ENCODE peak calls at places on chromosomes 2 and 18, in six cellular contexts. One of them, this sample, is unnamed.

GRCh38 chr2:231185050-231185725 is 13.2 kb upstream of the ARMC9 start:
- DNase-seq in RWPE1: no peak
- DNase-seq in astrocyte of the spinal cord: no peak
- DNase-seq in sigmoid colon: peak; percentile 66
- DNase-seq in HFF-Myc: no peak
- DNase-seq in fibroblast of mammary gland: no peak
- DNase-seq in this sample: no peak

GRCh38 chr2:170949415-170949814 is 20.4 kb downstream of the GORASP2 start:
- DNase-seq in astrocyte of the spinal cord: no peak
- DNase-seq in sigmoid colon: no peak
- DNase-seq in RWPE1: no peak
- DNase-seq in HFF-Myc: no peak
- DNase-seq in fibroblast of mammary gland: no peak
- DNase-seq in this sample: no peak

GRCh38 chr2:3594493-3595281 is at the start of gene COLEC11:
- DNase-seq in RWPE1: no peak
- DNase-seq in HFF-Myc: no peak
- DNase-seq in astrocyte of the spinal cord: peak; percentile 14
- DNase-seq in sigmoid colon: no peak
- DNase-seq in fibroblast of mammary gland: no peak
- DNase-seq in this sample: no peak

GRCh38 chr2:151999058-151999457 is 99.8 kb downstream of the CACNB4 start:
- DNase-seq in HFF-Myc: peak; percentile 9
- DNase-seq in fibroblast of mammary gland: peak; percentile 51
- DNase-seq in RWPE1: peak; percentile 73
- DNase-seq in astrocyte of the spinal cord: peak; percentile 14
- DNase-seq in sigmoid colon: no peak
- DNase-seq in this sample: peak; percentile 59

GRCh38 chr2:38907743-38908562 is 18.3 kb downstream of the ARHGEF33 start:
- DNase-seq in sigmoid colon: no peak
- DNase-seq in fibroblast of mammary gland: peak; percentile 11
- DNase-seq in RWPE1: no peak
- DNase-seq in astrocyte of the spinal cord: no peak
- DNase-seq in HFF-Myc: no peak
- DNase-seq in this sample: peak; percentile 26

GRCh38 chr2:45588158-45588829 is 22.8 kb downstream of the SRBD1 start:
- DNase-seq in RWPE1: no peak
- DNase-seq in astrocyte of the spinal cord: no peak
- DNase-seq in sigmoid colon: no peak
- DNase-seq in fibroblast of mammary gland: no peak
- DNase-seq in HFF-Myc: no peak
- DNase-seq in this sample: no peak

GRCh38 chr2:117716505-117716904 is 98.0 kb upstream of the DDX18 start:
- DNase-seq in RWPE1: no peak
- DNase-seq in astrocyte of the spinal cord: no peak
- DNase-seq in sigmoid colon: no peak
- DNase-seq in HFF-Myc: no peak
- DNase-seq in fibroblast of mammary gland: no peak
- DNase-seq in this sample: no peak

GRCh38 chr2:224426650-224427049 is 24.7 kb upstream of the FAM124B start:
- DNase-seq in astrocyte of the spinal cord: no peak
- DNase-seq in RWPE1: no peak
- DNase-seq in fibroblast of mammary gland: no peak
- DNase-seq in sigmoid colon: no peak
- DNase-seq in HFF-Myc: no peak
- DNase-seq in this sample: no peak

GRCh38 chr2:48274040-48274439 is 255.9 kb upstream of the STON1 start:
- DNase-seq in sigmoid colon: no peak
- DNase-seq in astrocyte of the spinal cord: no peak
- DNase-seq in fibroblast of mammary gland: no peak
- DNase-seq in HFF-Myc: no peak
- DNase-seq in RWPE1: no peak
- DNase-seq in this sample: no peak

GRCh38 chr2:143686585-143687164 is 557.5 kb downstream of the ARHGAP15 start:
- DNase-seq in sigmoid colon: no peak
- DNase-seq in astrocyte of the spinal cord: peak; percentile 58
- DNase-seq in RWPE1: peak; percentile 29
- DNase-seq in HFF-Myc: peak; percentile 26
- DNase-seq in fibroblast of mammary gland: peak; percentile 59
- DNase-seq in this sample: no peak

GRCh38 chr18:12657849-12658829 is at the start of gene SPIRE1:
- DNase-seq in sigmoid colon: peak; percentile 86
- DNase-seq in fibroblast of mammary gland: peak; percentile 55
- DNase-seq in astrocyte of the spinal cord: peak; percentile 59
- DNase-seq in HFF-Myc: no peak
- DNase-seq in RWPE1: peak; percentile 64
- DNase-seq in this sample: peak; percentile 37

GRCh38 chr2:25340340-25340886 is 1.3 kb downstream of the DNMT3A start:
- DNase-seq in RWPE1: no peak
- DNase-seq in fibroblast of mammary gland: no peak
- DNase-seq in astrocyte of the spinal cord: no peak
- DNase-seq in sigmoid colon: peak; percentile 77
- DNase-seq in HFF-Myc: no peak
- DNase-seq in this sample: peak; percentile 40

GRCh38 chr2:39995005-39995732 is 216.1 kb upstream of the THUMPD2 start:
- DNase-seq in sigmoid colon: no peak
- DNase-seq in astrocyte of the spinal cord: no peak
- DNase-seq in RWPE1: no peak
- DNase-seq in fibroblast of mammary gland: no peak
- DNase-seq in HFF-Myc: no peak
- DNase-seq in this sample: no peak

GRCh38 chr2:229641676-229642075 is 72.7 kb downstream of the DNER start:
- DNase-seq in fibroblast of mammary gland: no peak
- DNase-seq in astrocyte of the spinal cord: no peak
- DNase-seq in sigmoid colon: no peak
- DNase-seq in RWPE1: no peak
- DNase-seq in HFF-Myc: no peak
- DNase-seq in this sample: no peak

GRCh38 chr2:237913193-237913917 is 53.5 kb upstream of the UBE2F start:
- DNase-seq in RWPE1: no peak
- DNase-seq in HFF-Myc: no peak
- DNase-seq in astrocyte of the spinal cord: no peak
- DNase-seq in fibroblast of mammary gland: no peak
- DNase-seq in sigmoid colon: peak; percentile 48
- DNase-seq in this sample: no peak

GRCh38 chr2:44578401-44579135 is 216.8 kb downstream of the CAMKMT start:
- DNase-seq in sigmoid colon: no peak
- DNase-seq in fibroblast of mammary gland: peak; percentile 87
- DNase-seq in RWPE1: peak; percentile 71
- DNase-seq in astrocyte of the spinal cord: peak; percentile 53
- DNase-seq in HFF-Myc: no peak
- DNase-seq in this sample: no peak

GRCh38 chr18:60044290-60045006 is 144.7 kb downstream of the PMAIP1 start:
- DNase-seq in RWPE1: peak; percentile 59
- DNase-seq in fibroblast of mammary gland: peak; percentile 82
- DNase-seq in sigmoid colon: no peak
- DNase-seq in astrocyte of the spinal cord: peak; percentile 75
- DNase-seq in HFF-Myc: peak; percentile 25
- DNase-seq in this sample: no peak

GRCh38 chr2:201882353-201883095 is 76.2 kb downstream of the CDK15 start:
- DNase-seq in sigmoid colon: no peak
- DNase-seq in fibroblast of mammary gland: peak; percentile 36
- DNase-seq in HFF-Myc: no peak
- DNase-seq in astrocyte of the spinal cord: peak; percentile 76
- DNase-seq in RWPE1: no peak
- DNase-seq in this sample: peak; percentile 3

GRCh38 chr2:38568724-38569478 is 33.8 kb downstream of the HNRNPLL start:
- DNase-seq in fibroblast of mammary gland: no peak
- DNase-seq in HFF-Myc: no peak
- DNase-seq in astrocyte of the spinal cord: no peak
- DNase-seq in RWPE1: no peak
- DNase-seq in sigmoid colon: no peak
- DNase-seq in this sample: no peak

GRCh38 chr2:95272781-95273180 is 1.5 kb upstream of the PROM2 start:
- DNase-seq in HFF-Myc: no peak
- DNase-seq in sigmoid colon: no peak
- DNase-seq in fibroblast of mammary gland: no peak
- DNase-seq in astrocyte of the spinal cord: no peak
- DNase-seq in RWPE1: no peak
- DNase-seq in this sample: no peak

GRCh38 chr2:70062270-70062669 is 25.0 kb upstream of the PCBP1 start:
- DNase-seq in astrocyte of the spinal cord: no peak
- DNase-seq in RWPE1: no peak
- DNase-seq in HFF-Myc: no peak
- DNase-seq in sigmoid colon: peak; percentile 33
- DNase-seq in fibroblast of mammary gland: no peak
- DNase-seq in this sample: no peak

GRCh38 chr2:27306657-27307544 is 1.3 kb downstream of the UCN start:
- DNase-seq in fibroblast of mammary gland: no peak
- DNase-seq in RWPE1: no peak
- DNase-seq in astrocyte of the spinal cord: no peak
- DNase-seq in HFF-Myc: no peak
- DNase-seq in sigmoid colon: no peak
- DNase-seq in this sample: peak; percentile 59

GRCh38 chr2:236177967-236178909 is 10.1 kb upstream of the GBX2 start:
- DNase-seq in fibroblast of mammary gland: peak; percentile 51
- DNase-seq in sigmoid colon: peak; percentile 74
- DNase-seq in astrocyte of the spinal cord: peak; percentile 53
- DNase-seq in HFF-Myc: no peak
- DNase-seq in RWPE1: peak; percentile 66
- DNase-seq in this sample: peak; percentile 48
- TF ChIP-seq CTCF in fibroblast of mammary gland: peak; percentile 65
- TF ChIP-seq CTCF in sigmoid colon: peak; percentile 80
- TF ChIP-seq CTCF in astrocyte of the spinal cord: peak; percentile 91
- TF ChIP-seq CTCF in HFF-Myc: peak; percentile 80
- TF ChIP-seq CTCF in RWPE1: peak; percentile 83
- TF ChIP-seq CTCF in this sample: peak; percentile 70

GRCh38 chr2:36672199-36672598 is 24.3 kb upstream of the VIT start:
- DNase-seq in astrocyte of the spinal cord: peak; percentile 48
- DNase-seq in fibroblast of mammary gland: peak; percentile 61
- DNase-seq in sigmoid colon: no peak
- DNase-seq in HFF-Myc: no peak
- DNase-seq in RWPE1: peak; percentile 10
- DNase-seq in this sample: no peak
- TF ChIP-seq CTCF in astrocyte of the spinal cord: peak; percentile 65
- TF ChIP-seq CTCF in fibroblast of mammary gland: peak; percentile 62
- TF ChIP-seq CTCF in sigmoid colon: peak; percentile 18
- TF ChIP-seq CTCF in HFF-Myc: peak; percentile 46
- TF ChIP-seq CTCF in RWPE1: peak; percentile 61
- TF ChIP-seq CTCF in this sample: peak; percentile 19

DNA sequence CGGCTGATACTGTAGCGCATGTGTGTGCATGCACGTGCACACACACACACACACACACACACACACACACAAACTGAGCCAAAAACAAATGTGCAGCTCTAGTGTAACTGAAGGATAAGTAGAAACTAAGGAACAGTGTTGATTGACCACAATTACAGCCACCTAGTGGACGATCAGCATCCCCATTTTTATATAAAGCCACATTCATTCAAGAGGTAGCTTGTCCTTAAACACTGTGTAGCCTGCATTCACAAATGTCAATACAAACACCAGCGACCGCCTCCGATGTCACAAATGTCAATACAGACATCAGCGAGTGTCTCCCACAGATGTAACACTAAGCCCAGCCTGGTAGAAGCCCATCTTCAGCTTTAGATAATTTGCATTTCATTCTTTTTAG is 167.4 kb downstream of the PTGR3 start:
- DNase-seq in fibroblast of mammary gland: peak; percentile 49
- DNase-seq in sigmoid colon: no peak
- DNase-seq in HFF-Myc: peak; percentile 16
- DNase-seq in astrocyte of the spinal cord: peak; percentile 41
- DNase-seq in RWPE1: peak; percentile 26
- DNase-seq in this sample: no peak
- TF ChIP-seq CTCF in fibroblast of mammary gland: peak; percentile 51
- TF ChIP-seq CTCF in sigmoid colon: no peak
- TF ChIP-seq CTCF in HFF-Myc: peak; percentile 38
- TF ChIP-seq CTCF in astrocyte of the spinal cord: peak; percentile 53
- TF ChIP-seq CTCF in RWPE1: peak; percentile 27
- TF ChIP-seq CTCF in this sample: no peak

GRCh38 chr2:196592331-196592911 is 47.1 kb upstream of the CCDC150 start:
- DNase-seq in sigmoid colon: no peak
- DNase-seq in HFF-Myc: no peak
- DNase-seq in RWPE1: peak; percentile 19
- DNase-seq in fibroblast of mammary gland: peak; percentile 33
- DNase-seq in astrocyte of the spinal cord: peak; percentile 60
- DNase-seq in this sample: no peak
- TF ChIP-seq CTCF in sigmoid colon: no peak
- TF ChIP-seq CTCF in HFF-Myc: no peak
- TF ChIP-seq CTCF in RWPE1: peak; percentile 53
- TF ChIP-seq CTCF in fibroblast of mammary gland: no peak
- TF ChIP-seq CTCF in astrocyte of the spinal cord: peak; percentile 23
- TF ChIP-seq CTCF in this sample: no peak

GRCh38 chr2:36326286-36326685 is 29.3 kb upstream of the CRIM1 start:
- DNase-seq in sigmoid colon: no peak
- DNase-seq in HFF-Myc: no peak
- DNase-seq in fibroblast of mammary gland: no peak
- DNase-seq in RWPE1: no peak
- DNase-seq in astrocyte of the spinal cord: no peak
- DNase-seq in this sample: no peak

GRCh38 chr2:36318547-36318946 is 37.0 kb upstream of the CRIM1 start:
- DNase-seq in RWPE1: no peak
- DNase-seq in astrocyte of the spinal cord: no peak
- DNase-seq in fibroblast of mammary gland: peak; percentile 20
- DNase-seq in HFF-Myc: no peak
- DNase-seq in sigmoid colon: no peak
- DNase-seq in this sample: no peak

GRCh38 chr2:36322108-36322507 is 33.5 kb upstream of the CRIM1 start:
- DNase-seq in sigmoid colon: no peak
- DNase-seq in astrocyte of the spinal cord: peak; percentile 65
- DNase-seq in RWPE1: peak; percentile 17
- DNase-seq in fibroblast of mammary gland: peak; percentile 52
- DNase-seq in HFF-Myc: peak; percentile 19
- DNase-seq in this sample: no peak
- TF ChIP-seq CTCF in sigmoid colon: no peak
- TF ChIP-seq CTCF in astrocyte of the spinal cord: peak; percentile 66
- TF ChIP-seq CTCF in RWPE1: no peak
- TF ChIP-seq CTCF in fibroblast of mammary gland: peak; percentile 59
- TF ChIP-seq CTCF in HFF-Myc: peak; percentile 60
- TF ChIP-seq CTCF in this sample: peak; percentile 11

GRCh38 chr2:203625712-203626111 is 80.7 kb upstream of the CD28 start:
- DNase-seq in sigmoid colon: no peak
- DNase-seq in RWPE1: no peak
- DNase-seq in fibroblast of mammary gland: no peak
- DNase-seq in HFF-Myc: no peak
- DNase-seq in astrocyte of the spinal cord: no peak
- DNase-seq in this sample: no peak

GRCh38 chr2:203623616-203624015 is 82.8 kb upstream of the CD28 start:
- DNase-seq in fibroblast of mammary gland: no peak
- DNase-seq in astrocyte of the spinal cord: peak; percentile 39
- DNase-seq in RWPE1: no peak
- DNase-seq in sigmoid colon: no peak
- DNase-seq in HFF-Myc: no peak
- DNase-seq in this sample: no peak

GRCh38 chr2:203629699-203630098 is 76.7 kb upstream of the CD28 start:
- DNase-seq in RWPE1: no peak
- DNase-seq in HFF-Myc: no peak
- DNase-seq in fibroblast of mammary gland: no peak
- DNase-seq in sigmoid colon: no peak
- DNase-seq in astrocyte of the spinal cord: no peak
- DNase-seq in this sample: no peak

GRCh38 chr2:203623104-203623503 is 83.3 kb upstream of the CD28 start:
- DNase-seq in fibroblast of mammary gland: peak; percentile 96
- DNase-seq in astrocyte of the spinal cord: peak; percentile 95
- DNase-seq in HFF-Myc: peak; percentile 45
- DNase-seq in RWPE1: peak; percentile 70
- DNase-seq in sigmoid colon: no peak
- DNase-seq in this sample: no peak

GRCh38 chr2:203626952-203627681 is 79.3 kb upstream of the CD28 start:
- DNase-seq in astrocyte of the spinal cord: peak; percentile 46
- DNase-seq in sigmoid colon: no peak
- DNase-seq in fibroblast of mammary gland: peak; percentile 41
- DNase-seq in RWPE1: no peak
- DNase-seq in HFF-Myc: no peak
- DNase-seq in this sample: no peak
- TF ChIP-seq CTCF in astrocyte of the spinal cord: no peak
- TF ChIP-seq CTCF in sigmoid colon: no peak
- TF ChIP-seq CTCF in fibroblast of mammary gland: no peak
- TF ChIP-seq CTCF in RWPE1: no peak
- TF ChIP-seq CTCF in HFF-Myc: no peak
- TF ChIP-seq CTCF in this sample: no peak

GRCh38 chr2:75640621-75641121 is 5.9 kb upstream of the MRPL19 start:
- DNase-seq in astrocyte of the spinal cord: peak; percentile 68
- DNase-seq in fibroblast of mammary gland: peak; percentile 77
- DNase-seq in RWPE1: peak; percentile 55
- DNase-seq in HFF-Myc: peak; percentile 51
- DNase-seq in sigmoid colon: peak; percentile 72
- DNase-seq in this sample: peak; percentile 77
- TF ChIP-seq CTCF in astrocyte of the spinal cord: peak; percentile 100
- TF ChIP-seq CTCF in fibroblast of mammary gland: peak; percentile 100
- TF ChIP-seq CTCF in RWPE1: peak; percentile 99
- TF ChIP-seq CTCF in HFF-Myc: peak; percentile 100
- TF ChIP-seq CTCF in sigmoid colon: peak; percentile 97
- TF ChIP-seq CTCF in this sample: peak; percentile 92